ENCODE peak calls at places on chromosomes 6 and 20, in nine cellular contexts. N, V, U, E, F, G, M, J and K are unnamed samples.

GRCh38 chr6:77092971-77093370 is 370.3 kb downstream of the HTR1B start:
- DNase-seq in N (no peak), V (no peak), U (no peak), E (no peak), F (no peak), G (peak), M (peak), J (no peak), K (no peak)

GRCh38 chr6:125867483-125867935 is 76.7 kb downstream of the NCOA7 start:
- DNase-seq in N (no peak), V (peak), U (no peak), E (no peak), F (no peak), G (no peak), M (peak), J (no peak), K (no peak)

GRCh38 chr6:165497472-165497871 is 165.6 kb downstream of the PDE10A start:
- DNase-seq in N (no peak), V (no peak), U (no peak), E (no peak), F (no peak), G (no peak), M (no peak), J (no peak), K (no peak)

GRCh38 chr20:43843096-43843964 is 71.3 kb upstream of the TOX2 start:
- DNase-seq in N (no peak), V (no peak), U (no peak), E (no peak), F (no peak), G (no peak), M (peak), J (no peak), K (no peak)

GRCh38 chr6:122624853-122625252 is 14.6 kb downstream of the PKIB start:
- DNase-seq in N (no peak), V (no peak), U (no peak), E (no peak), F (no peak), G (no peak), M (no peak), J (no peak), K (no peak)

GRCh38 chr6:35300848-35301247 is 3.2 kb downstream of the DEF6 start:
- DNase-seq in N (peak), V (no peak), U (peak), E (no peak), F (peak), G (no peak), M (no peak), J (no peak), K (no peak)

GRCh38 chr6:26271640-26272090 is 93.3 kb upstream of the BTN3A2 start:
- DNase-seq in N (no peak), V (no peak), U (no peak), E (no peak), F (no peak), G (no peak), M (no peak), J (no peak), K (no peak)

GRCh38 chr6:33786736-33787135 is 2.2 kb downstream of the LEMD2 start:
- DNase-seq in N (no peak), V (no peak), U (no peak), E (no peak), F (no peak), G (no peak), M (no peak), J (no peak), K (no peak)

GRCh38 chr20:46117704-46118467 is at the start of gene CD40:
- DNase-seq in N (peak), V (peak), U (peak), E (peak), F (peak), G (peak), M (peak), J (peak), K (peak)

GRCh38 chr6:91081452-91082067 is 494.7 kb upstream of the MAP3K7 start:
- DNase-seq in N (peak), V (no peak), U (no peak), E (no peak), F (no peak), G (peak), M (peak), J (peak), K (no peak)

GRCh38 chr20:49821850-49822249 is 9.2 kb downstream of the SLC9A8 start:
- DNase-seq in N (no peak), V (no peak), U (no peak), E (no peak), F (no peak), G (no peak), M (peak), J (no peak), K (no peak)

GRCh38 chr6:137630666-137631065 is 136.5 kb upstream of the OLIG3 start:
- DNase-seq in N (no peak), V (no peak), U (no peak), E (no peak), F (no peak), G (no peak), M (no peak), J (no peak), K (no peak)

GRCh38 chr6:81145506-81145905 is 607.0 kb downstream of the TENT5A start:
- DNase-seq in N (no peak), V (no peak), U (no peak), E (no peak), F (no peak), G (no peak), M (peak), J (no peak), K (no peak)

GRCh38 chr6:20711518-20711917 is 177.3 kb downstream of the CDKAL1 start:
- DNase-seq in N (no peak), V (no peak), U (no peak), E (no peak), F (no peak), G (no peak), M (peak), J (no peak), K (no peak)

GRCh38 chr20:57048027-57048869 is 218.2 kb downstream of the BMP7 start:
- DNase-seq in N (peak), V (peak), U (no peak), E (peak), F (no peak), G (peak), M (peak), J (peak), K (no peak)

GRCh38 chr20:38113401-38114325 is 51.4 kb downstream of the TGM2 start:
- DNase-seq in N (no peak), V (peak), U (no peak), E (peak), F (no peak), G (no peak), M (no peak), J (no peak), K (no peak)

GRCh38 chr6:135722679-135723078 is 128.8 kb upstream of the PDE7B start:
- DNase-seq in N (no peak), V (no peak), U (no peak), E (no peak), F (no peak), G (peak), M (peak), J (no peak), K (no peak)

GRCh38 chr20:47922280-47922675 is 137.0 kb upstream of the SULF2 start:
- DNase-seq in N (no peak), V (no peak), U (no peak), E (no peak), F (no peak), G (no peak), M (peak), J (no peak), K (no peak)

GRCh38 chr20:23200914-23201313 is 114.8 kb upstream of the CD93 start:
- DNase-seq in N (no peak), V (peak), U (no peak), E (no peak), F (no peak), G (no peak), M (peak), J (no peak), K (no peak)

GRCh38 chr20:18638768-18639167 is 50.9 kb downstream of the DTD1 start:
- DNase-seq in N (no peak), V (no peak), U (no peak), E (no peak), F (no peak), G (peak), M (peak), J (no peak), K (no peak)

GRCh38 chr6:28922841-28923317 is 906 bp downstream of the TRIM27 start:
- DNase-seq in N (peak), V (no peak), U (no peak), E (peak), F (no peak), G (peak), M (peak), J (no peak), K (no peak)

GRCh38 chr6:30893666-30894065 is 9.3 kb downstream of the DDR1 start:
- DNase-seq in N (no peak), V (no peak), U (no peak), E (no peak), F (no peak), G (no peak), M (no peak), J (no peak), K (no peak)

GRCh38 chr6:37653933-37654565 is 43.6 kb downstream of the MDGA1 start:
- DNase-seq in N (peak), V (peak), U (no peak), E (peak), F (no peak), G (peak), M (peak), J (no peak), K (no peak)

GRCh38 chr6:39821739-39822532 is 29.8 kb downstream of the DAAM2 start:
- DNase-seq in N (no peak), V (no peak), U (no peak), E (no peak), F (no peak), G (peak), M (no peak), J (no peak), K (peak)

GRCh38 chr6:113619077-113619476 is 238.1 kb upstream of the MARCKS start:
- DNase-seq in N (no peak), V (no peak), U (no peak), E (no peak), F (no peak), G (no peak), M (no peak), J (no peak), K (no peak)

GRCh38 chr6:159953091-159953581 is 15.7 kb upstream of the IGF2R start:
- DNase-seq in N (no peak), V (no peak), U (no peak), E (no peak), F (no peak), G (peak), M (peak), J (no peak), K (peak)